ENCODE peak calls at places on chromosome 11, in eight cellular contexts. U is GM12865; K is fibroblast of lung; D is IMR-90; M is cardiac muscle cell; C is heart left ventricle; A is stomach; V is activated CD8-positive, alpha-beta T cell treated with anti-CD3 and anti-CD28 coated beads for 36 hours. X is an unnamed sample.

GRCh38 chr11:91804057-91804456 is 420.6 kb upstream of the FAT3 start:
- DNase-seq in V (no peak), C (no peak), A (no peak), K (peak), M (peak), U (no peak), D (no peak), X (no peak)

GRCh38 chr11:73380321-73380720 is 4.1 kb downstream of the RELT start:
- DNase-seq in C (no peak), M (no peak), D (no peak), U (no peak), K (no peak), V (no peak), A (no peak), X (no peak)

GRCh38 chr11:37557990-37558389 is 960.0 kb upstream of the RAG2 start:
- DNase-seq in U (no peak), K (peak), V (no peak), C (no peak), M (no peak), A (no peak), D (no peak), X (no peak)

GRCh38 chr11:133917921-133918605 is 38.7 kb downstream of the IGSF9B start:
- DNase-seq in D (no peak), U (no peak), V (no peak), A (no peak), M (no peak), C (no peak), K (no peak), X (no peak)

GRCh38 chr11:36196476-36197099 is 92.6 kb downstream of the COMMD9 start:
- DNase-seq in A (no peak), M (peak), V (no peak), C (no peak), D (peak), K (peak), U (no peak), X (no peak)

GRCh38 chr11:35065566-35065965 is 73.4 kb upstream of the CD44 start:
- DNase-seq in A (no peak), U (no peak), D (peak), V (no peak), C (no peak), K (peak), M (no peak), X (no peak)

GRCh38 chr11:73312806-73313403 is 4.8 kb downstream of the ARHGEF17 start:
- DNase-seq in U (no peak), A (no peak), M (no peak), D (peak), K (peak), V (no peak), C (no peak), X (no peak)

GRCh38 chr11:64028398-64029115 is 7.2 kb upstream of the FLRT1 start:
- DNase-seq in K (peak), A (no peak), D (no peak), C (no peak), V (no peak), M (peak), U (no peak), X (no peak)

GRCh38 chr11:112724194-112724790 is 236.9 kb upstream of the NCAM1 start:
- DNase-seq in V (no peak), U (no peak), C (no peak), A (no peak), D (no peak), K (no peak), M (no peak), X (no peak)

GRCh38 chr11:65277878-65278277 is 16.1 kb downstream of the POLA2 start:
- DNase-seq in V (no peak), U (no peak), D (no peak), K (no peak), M (no peak), C (no peak), A (no peak), X (no peak)

GRCh38 chr11:120057595-120058581 is 80.0 kb downstream of the TRIM29 start:
- DNase-seq in U (no peak), A (no peak), K (peak), D (no peak), M (peak), V (no peak), C (no peak), X (peak)

GRCh38 chr11:85855341-85855656 is at the start of gene CCDC83:
- DNase-seq in V (no peak), D (no peak), U (no peak), K (no peak), M (no peak), C (no peak), A (no peak), X (no peak)

GRCh38 chr11:125954945-125955640 is 9.2 kb downstream of the VSIG10L2 start:
- DNase-seq in C (no peak), U (no peak), K (no peak), A (no peak), D (no peak), V (no peak), M (no peak), X (no peak)

GRCh38 chr11:113643701-113644100 is 62.4 kb downstream of the TMPRSS5 start:
- DNase-seq in U (no peak), D (no peak), K (no peak), V (no peak), C (no peak), A (no peak), M (no peak), X (no peak)

GRCh38 chr11:72726266-72727220 is 25.7 kb downstream of the ARAP1 start:
- DNase-seq in D (no peak), C (no peak), V (no peak), U (no peak), A (no peak), K (no peak), M (no peak), X (no peak)

GRCh38 chr11:100969008-100969407 is 160.6 kb downstream of the PGR start:
- DNase-seq in C (no peak), V (no peak), M (no peak), K (no peak), A (no peak), U (no peak), D (no peak), X (no peak)

GRCh38 chr11:126318642-126319373 is 14.9 kb downstream of the DCPS start:
- DNase-seq in V (peak), U (peak), A (no peak), C (peak), M (peak), D (peak), K (peak), X (peak)

GRCh38 chr11:61914471-61915171 is 2.7 kb downstream of the RAB3IL1 start:
- DNase-seq in V (no peak), K (no peak), A (no peak), C (no peak), M (no peak), D (no peak), U (no peak), X (no peak)

GRCh38 chr11:134984421-134984820 is 572.4 kb upstream of the B3GAT1 start:
- DNase-seq in D (no peak), C (no peak), V (no peak), U (no peak), K (no peak), M (no peak), A (no peak), X (no peak)

GRCh38 chr11:69212121-69213110 is 56.7 kb downstream of the SMIM38 start:
- DNase-seq in D (no peak), K (no peak), U (no peak), M (no peak), A (peak), C (peak), V (no peak), X (no peak)

GRCh38 chr11:19995131-19995530 is 165.1 kb downstream of the DBX1 start:
- DNase-seq in C (no peak), U (no peak), M (peak), K (peak), V (no peak), D (peak), A (no peak), X (peak)

GRCh38 chr11:69463181-69463891 is 18.1 kb upstream of the LINC01488 start:
- DNase-seq in K (peak), A (no peak), U (no peak), V (no peak), D (peak), M (peak), C (peak), X (no peak)

GRCh38 chr11:60307507-60308195 is 19.4 kb upstream of the MS4A6E start:
- DNase-seq in U (peak), D (no peak), C (no peak), V (peak), A (no peak), K (no peak), M (no peak), X (no peak)

GRCh38 chr11:124069429-124070401 is 28.6 kb upstream of the OR10G7 start:
- DNase-seq in M (peak), V (peak), K (peak), A (no peak), U (peak), D (peak), C (peak), X (peak)

GRCh38 chr11:71998649-71999310 is at the start of gene IL18BP:
- DNase-seq in A (no peak), C (peak), M (no peak), U (peak), D (no peak), K (no peak), V (peak), X (no peak)

GRCh38 chr11:119363874-119364590 is 17.5 kb downstream of the USP2 start:
- DNase-seq in V (peak), D (no peak), M (peak), C (peak), K (peak), A (peak), U (peak), X (no peak)

GRCh38 chr11:98568011-98568410 is 452.7 kb upstream of the CNTN5 start:
- DNase-seq in D (no peak), C (no peak), V (no peak), M (peak), A (no peak), K (peak), U (no peak), X (peak)

GRCh38 chr11:68934321-68934645 is 30.6 kb downstream of the IGHMBP2 start:
- DNase-seq in C (no peak), A (no peak), K (no peak), D (no peak), M (no peak), U (no peak), V (no peak), X (no peak)

GRCh38 chr11:62705880-62706831 is 1.1 kb downstream of the BSCL2 start:
- DNase-seq in M (peak), K (peak), U (peak), A (peak), C (peak), V (peak), D (peak), X (peak)

GRCh38 chr11:119975561-119976152 is 162.3 kb downstream of the TRIM29 start:
- DNase-seq in M (no peak), U (no peak), K (no peak), V (no peak), C (no peak), D (no peak), A (no peak), X (no peak)

GRCh38 chr11:111510311-111510710 is 1.9 kb downstream of the BTG4 start:
- DNase-seq in V (no peak), K (peak), A (no peak), D (peak), M (no peak), C (no peak), U (no peak), X (peak)

GRCh38 chr11:68266121-68266891 is 5.5 kb downstream of the C11orf24 start:
- DNase-seq in U (peak), D (no peak), M (no peak), C (no peak), A (no peak), V (no peak), K (no peak), X (no peak)

GRCh38 chr11:41334007-41334933 is 125.2 kb downstream of the LRRC4C start:
- DNase-seq in D (no peak), K (no peak), U (no peak), V (no peak), C (no peak), M (no peak), A (no peak), X (no peak)

GRCh38 chr11:91394718-91395414 is 829.8 kb upstream of the FAT3 start:
- DNase-seq in C (no peak), D (no peak), A (no peak), M (no peak), K (no peak), V (no peak), U (no peak), X (no peak)

GRCh38 chr11:119903389-119903788 is 174.4 kb upstream of the NECTIN1 start:
- DNase-seq in U (no peak), K (no peak), D (no peak), M (no peak), V (no peak), A (no peak), C (no peak), X (no peak)

GRCh38 chr11:125923012-125923579 is 18.8 kb downstream of the DDX25 start:
- DNase-seq in V (peak), K (peak), U (peak), C (peak), A (peak), D (peak), M (peak), X (peak)

GRCh38 chr11:79168530-79169110 is 272.2 kb downstream of the TENM4 start:
- DNase-seq in D (no peak), K (no peak), A (no peak), U (no peak), C (no peak), V (no peak), M (no peak), X (peak)

GRCh38 chr11:120186799-120187591 is 23.8 kb upstream of the OAF start:
- DNase-seq in M (peak), K (peak), U (peak), V (peak), A (peak), D (peak), C (peak), X (no peak)

DNA sequence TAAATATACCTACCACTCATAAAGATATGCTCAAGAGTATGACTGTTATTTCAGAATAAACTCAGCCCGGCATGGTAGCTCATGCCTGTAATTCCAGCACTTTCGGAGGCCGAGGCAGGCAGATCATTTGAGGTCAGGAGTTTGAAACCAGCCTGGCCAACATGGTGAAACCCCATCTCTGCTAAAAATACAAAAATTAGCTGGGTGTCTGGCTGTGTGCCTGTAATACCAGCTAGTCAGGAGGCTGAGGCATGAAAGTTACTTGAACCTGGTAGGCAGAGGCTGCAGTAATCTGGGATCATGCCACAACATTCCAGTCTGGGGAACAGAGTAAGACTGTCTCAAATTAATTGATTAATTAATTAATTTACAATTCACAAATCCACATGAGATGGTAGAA is 208.2 kb upstream of the PDGFD start:
- DNase-seq in U (no peak), A (no peak), M (no peak), V (no peak), K (peak), D (no peak), C (no peak), X (no peak)
- TF ChIP-seq CTCF in U (no peak), A (no peak), M (no peak), V (no peak), K (no peak), D (no peak), C (no peak), X (no peak)

DNA sequence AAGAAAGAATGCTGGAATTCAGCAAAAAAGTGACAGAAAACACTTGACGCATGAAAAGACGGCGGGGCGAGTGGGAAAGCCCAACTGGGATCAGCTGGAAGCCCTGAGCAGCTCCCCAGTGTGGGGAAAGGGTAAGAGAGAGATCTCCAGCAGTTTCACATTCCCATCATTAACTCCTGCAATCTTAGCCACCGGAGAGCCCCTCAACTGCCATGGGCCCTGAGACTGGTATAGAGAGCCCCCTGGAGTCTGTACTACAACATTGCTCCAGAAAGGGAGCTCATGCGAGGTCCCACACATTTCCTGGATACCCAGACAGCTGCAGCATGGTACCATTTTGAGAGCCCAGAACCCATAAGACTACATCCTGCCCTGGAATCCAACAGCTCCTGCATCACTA is 31.1 kb downstream of the MRGPRX4 start:
- DNase-seq in K (no peak), C (no peak), M (peak), U (peak), A (no peak), D (peak), V (peak), X (peak)
- TF ChIP-seq CTCF in K (peak), C (peak), M (peak), U (peak), A (no peak), D (peak), V (peak), X (no peak)

GRCh38 chr11:117490019-117490679 is 162.5 kb downstream of the CEP164 start:
- DNase-seq in A (no peak), K (no peak), D (no peak), C (no peak), U (no peak), V (no peak), M (no peak), X (no peak)
- TF ChIP-seq CTCF in A (no peak), K (no peak), D (no peak), C (no peak), U (no peak), V (no peak), M (no peak), X (no peak)

DNA sequence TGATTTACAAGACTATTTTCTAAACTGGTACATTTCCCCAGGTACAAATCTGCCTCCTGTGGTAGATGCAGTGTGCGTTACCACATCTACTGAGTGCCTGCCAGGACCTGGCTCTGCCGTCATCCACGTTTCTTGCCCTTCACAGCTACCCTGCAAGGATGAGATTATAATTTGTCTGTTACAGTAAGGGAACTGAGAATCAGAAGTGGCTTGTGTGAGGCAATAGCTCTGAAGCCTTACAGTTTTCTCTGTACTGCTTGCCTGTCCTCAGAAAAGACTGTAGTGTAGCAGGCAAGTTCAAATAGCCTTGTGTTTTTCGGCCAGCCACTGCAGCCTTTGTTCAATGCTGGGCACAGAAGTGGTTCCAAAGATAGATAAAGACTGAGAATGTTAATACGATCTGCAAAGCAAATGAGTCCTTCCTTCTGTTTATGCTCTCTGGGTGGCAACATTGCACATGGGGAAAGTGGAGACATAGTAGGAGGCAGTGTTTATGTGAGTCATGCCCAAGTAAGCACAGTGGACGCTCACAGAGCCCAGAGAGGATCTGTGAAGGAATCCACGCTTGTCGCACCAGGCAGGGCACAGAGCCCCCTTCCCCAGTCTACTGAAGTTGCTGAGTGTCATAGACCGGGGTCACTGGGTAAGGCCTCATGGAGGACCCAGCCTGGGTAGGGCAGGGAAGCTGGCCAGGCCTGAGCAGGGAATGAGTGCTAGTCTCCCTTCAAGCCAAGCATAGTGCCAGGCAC is 49.1 kb downstream of the MICAL2 start:
- DNase-seq in M (peak), D (peak), C (no peak), U (no peak), V (no peak), A (no peak), K (peak), X (peak)
- TF ChIP-seq CTCF in M (peak), D (peak), C (no peak), U (no peak), V (no peak), A (no peak), K (no peak), X (no peak)

DNA sequence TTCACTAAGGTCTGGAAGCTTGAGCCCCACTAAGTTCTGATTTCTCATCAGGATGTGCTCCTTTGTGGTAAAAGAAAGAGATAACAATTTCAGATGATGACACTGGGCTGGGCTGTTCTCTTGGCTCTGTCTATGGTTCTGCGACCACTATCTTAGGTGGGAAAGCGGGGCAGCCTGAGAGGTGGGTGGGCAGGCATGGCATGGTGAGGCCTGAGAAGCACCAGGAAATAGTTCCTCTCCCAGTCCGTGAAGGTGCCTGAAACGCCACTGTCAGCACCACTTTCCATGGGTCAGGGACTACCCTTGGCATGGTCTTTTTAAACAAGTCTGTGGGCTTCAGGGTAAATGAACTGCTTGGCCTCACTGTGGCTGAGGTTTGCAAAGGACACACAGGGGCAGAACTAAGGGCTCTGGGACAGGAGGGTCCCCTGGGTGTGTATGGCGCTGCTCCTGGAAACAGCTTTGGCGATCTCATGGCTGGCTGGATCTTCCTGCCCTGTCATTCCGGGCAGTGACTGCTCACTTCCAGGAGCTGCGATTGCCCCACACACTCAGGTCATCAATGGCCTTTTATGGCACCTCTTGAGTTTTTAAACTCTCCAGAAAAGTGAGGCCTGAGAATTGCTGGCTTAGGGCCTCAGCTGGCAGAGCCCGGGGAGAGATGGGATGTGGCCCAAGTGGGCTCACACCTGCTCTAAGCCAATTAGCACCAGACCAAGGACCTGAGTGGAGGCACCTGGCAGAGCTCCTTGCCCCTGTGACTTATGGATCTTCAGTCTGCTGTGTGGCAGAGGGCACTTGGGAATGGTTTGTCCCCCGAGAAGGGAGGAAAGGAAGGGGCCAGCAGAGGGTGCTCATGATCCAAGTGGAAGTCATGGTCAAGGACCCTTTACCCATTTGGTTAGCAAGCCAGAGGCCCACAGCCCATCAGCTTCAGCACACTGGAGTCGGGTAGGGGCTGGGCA is 55.6 kb upstream of the LYVE1 start:
- DNase-seq in D (peak), K (no peak), M (peak), C (peak), V (peak), U (peak), A (no peak), X (peak)
- TF ChIP-seq CTCF in D (peak), K (peak), M (peak), C (peak), V (no peak), U (peak), A (no peak), X (no peak)

GRCh38 chr11:103894673-103895072 is 141.8 kb upstream of the DDI1 start:
- DNase-seq in A (no peak), V (no peak), U (no peak), C (no peak), K (no peak), M (no peak), D (no peak), X (no peak)
- TF ChIP-seq CTCF in A (no peak), V (no peak), U (no peak), C (no peak), K (no peak), M (no peak), D (no peak), X (no peak)